ENCODE peak calls at places on chromosome 2, in eight cellular contexts. Z is activated T-cell treated with anti-CD3 and anti-CD28 coated beads for 24 hours; K is HEK293T; E is Calu3; X is stimulated activated CD8-positive, alpha-beta memory T cell treated with anti-CD3 and anti-CD28 coated beads, Interleukin-15, amount 100 ng/mL, for 4 hours; L is NCI-H524; J is WERI-Rb-1; C is breast epithelium. H is an unnamed sample.

GRCh38 chr2:188256420-188256819 is 35.3 kb upstream of the GULP1 start:
- DNase-seq in Z (no peak), K (no peak), E (no peak), X (no peak), L (no peak), J (no peak), C (no peak), H (no peak)

GRCh38 chr2:584863-585823 is 92.1 kb downstream of the TMEM18 start:
- DNase-seq in Z (peak; percentile 21), K (no peak), E (no peak), X (no peak), L (no peak), J (peak; percentile 2), C (no peak), H (no peak)

GRCh38 chr2:38315707-38316333 is 61.3 kb downstream of the ATL2 start:
- DNase-seq in Z (peak; percentile 24), K (peak; percentile 27), E (peak; percentile 47), X (no peak), L (peak; percentile 64), J (peak; percentile 34), C (no peak), H (peak; percentile 15)

GRCh38 chr2:221129657-221130056 is 442.4 kb downstream of the EPHA4 start:
- DNase-seq in Z (no peak), K (no peak), E (no peak), X (no peak), L (no peak), J (peak; percentile 10), C (no peak), H (no peak)

GRCh38 chr2:26555246-26556133 is 77.6 kb upstream of the OTOF start:
- DNase-seq in Z (no peak), K (peak; percentile 46), E (no peak), X (no peak), L (no peak), J (peak; percentile 49), C (no peak), H (peak; percentile 55)

GRCh38 chr2:158990397-158991209 is 22.2 kb downstream of the TANC1 start:
- DNase-seq in Z (no peak), K (no peak), E (no peak), X (no peak), L (no peak), J (no peak), C (no peak), H (no peak)

GRCh38 chr2:233244818-233245217 is 6.7 kb upstream of the ATG16L1 start:
- DNase-seq in Z (no peak), K (no peak), E (no peak), X (no peak), L (no peak), J (no peak), C (no peak), H (no peak)

GRCh38 chr2:161416294-161416632 is at the start of gene TBR1:
- DNase-seq in Z (no peak), K (no peak), E (no peak), X (no peak), L (peak; percentile 27), J (no peak), C (no peak), H (peak; percentile 60)

GRCh38 chr2:175750195-175750594 is 251.9 kb downstream of the LNPK start:
- DNase-seq in Z (no peak), K (no peak), E (no peak), X (no peak), L (no peak), J (no peak), C (no peak), H (peak; percentile 36)

GRCh38 chr2:151771599-151772358 is 37.5 kb upstream of the NEB start:
- DNase-seq in Z (no peak), K (no peak), E (no peak), X (no peak), L (no peak), J (no peak), C (no peak), H (no peak)

H was measured in HuH-7.